ENCODE peak calls at places on chromosomes 13 and 19, in four cellular contexts. E is K562, D is A549, P is HepG2. T is an unnamed sample.

GRCh38 chr13:66210677-66211076 is 1019.5 kb downstream of the PCDH9 start:
- DNase-seq in P (no peak), E (no peak), D (peak), T (no peak)

GRCh38 chr13:111637365-111637764 is 316.9 kb downstream of the TEX29 start:
- DNase-seq in P (no peak), D (no peak), E (no peak), T (no peak)

GRCh38 chr13:76522083-76522755 is 364.0 kb downstream of the KCTD12 start:
- DNase-seq in E (no peak), P (no peak), D (no peak), T (no peak)

GRCh38 chr13:74450525-74450845 is 316.3 kb upstream of the KLF12 start:
- DNase-seq in E (no peak), P (no peak), D (no peak), T (no peak)

GRCh38 chr19:4369109-4369887 is 25.9 kb downstream of the MPND start:
- DNase-seq in P (no peak), D (no peak), E (no peak), T (peak)

GRCh38 chr13:31725841-31726240 is 13.5 kb upstream of the RXFP2 start:
- DNase-seq in P (no peak), E (no peak), D (no peak), T (no peak)

GRCh38 chr13:49298903-49299605 is 51.3 kb downstream of the CDADC1 start:
- DNase-seq in P (peak), E (no peak), D (no peak), T (peak)

GRCh38 chr19:56111601-56112312 is 9.3 kb downstream of the ZNF787 start:
- DNase-seq in D (no peak), P (peak), E (no peak), T (no peak)

GRCh38 chr19:4678881-4679379 is 8.8 kb upstream of the MYDGF start:
- DNase-seq in D (no peak), E (peak), P (no peak), T (peak)

GRCh38 chr13:31742102-31742695 is 2.9 kb downstream of the RXFP2 start:
- DNase-seq in P (peak), E (peak), D (peak), T (peak)

GRCh38 chr13:29434217-29434940 is 161.1 kb downstream of the SLC7A1 start:
- DNase-seq in D (no peak), E (no peak), P (no peak), T (no peak)

GRCh38 chr13:49571299-49572240 is 13.8 kb downstream of the RCBTB1 start:
- DNase-seq in D (no peak), P (no peak), E (no peak), T (no peak)

GRCh38 chr19:16376649-16377048 is 52.0 kb downstream of the KLF2 start:
- DNase-seq in D (peak), P (no peak), E (peak), T (peak)

GRCh38 chr19:16496613-16496983 is 404 bp downstream of the C19orf44 start:
- DNase-seq in E (no peak), P (no peak), D (no peak), T (no peak)

GRCh38 chr19:58182577-58182988 is 278 bp upstream of the ZNF274 start:
- DNase-seq in E (peak), P (no peak), D (no peak), T (no peak)

GRCh38 chr13:71772376-71772775 is 94.6 kb downstream of the DACH1 start:
- DNase-seq in P (no peak), D (no peak), E (no peak), T (no peak)

GRCh38 chr13:47598340-47598911 is 402.6 kb downstream of the SUCLA2 start:
- DNase-seq in E (no peak), P (no peak), D (no peak), T (no peak)

GRCh38 chr13:20713751-20714150 is 10.3 kb downstream of the IL17D start:
- DNase-seq in D (no peak), E (no peak), P (no peak), T (no peak)

GRCh38 chr19:36876993-36877938 is 26.6 kb downstream of the ZNF345 start:
- DNase-seq in E (no peak), P (no peak), D (no peak), T (no peak)

GRCh38 chr13:113245858-113246791 is 36.7 kb downstream of the CUL4A start:
- DNase-seq in P (peak), E (no peak), D (no peak), T (no peak)

GRCh38 chr13:80858131-80858530 is 517.2 kb upstream of the SPRY2 start:
- DNase-seq in E (no peak), P (no peak), D (no peak), T (no peak)

GRCh38 chr19:694481-695349 is 537 bp downstream of the PRSS57 start:
- DNase-seq in P (no peak), E (no peak), D (no peak), T (no peak)

GRCh38 chr13:73467103-73467502 is 408.3 kb downstream of the KLF5 start:
- DNase-seq in E (no peak), D (no peak), P (no peak), T (no peak)

GRCh38 chr19:33434886-33435705 is 61.6 kb downstream of the CEBPG start:
- DNase-seq in D (no peak), E (no peak), P (no peak), T (no peak)
- TF ChIP-seq RAD21 in D (no peak), E (no peak), P (no peak), T (no peak)

GRCh38 chr19:45404557-45405434 is at the start of gene PPP1R13L:
- DNase-seq in D (peak), P (peak), E (peak), T (no peak)
- TF ChIP-seq KDM1A in D (peak), P (peak), E (peak), T (peak)

GRCh38 chr19:20660473-20660872 is 898 bp downstream of the ZNF626 start:
- DNase-seq in E (peak), P (no peak), D (no peak), T (no peak)
- TF ChIP-seq PHF8 in E (no peak), P (no peak), D (no peak), T (no peak)

GRCh38 chr19:43751466-43752220 is 3.1 kb downstream of the SMG9 start:
- DNase-seq in P (no peak), D (no peak), E (no peak), T (no peak)

GRCh38 chr19:43754312-43754561 is 525 bp downstream of the SMG9 start:
- DNase-seq in D (no peak), P (no peak), E (no peak), T (no peak)

GRCh38 chr19:43755256-43755801 is 567 bp upstream of the SMG9 start:
- DNase-seq in E (peak), D (peak), P (no peak), T (no peak)

GRCh38 chr19:43752287-43752875 is 2.4 kb downstream of the SMG9 start:
- DNase-seq in D (no peak), P (no peak), E (no peak), T (no peak)

DNA sequence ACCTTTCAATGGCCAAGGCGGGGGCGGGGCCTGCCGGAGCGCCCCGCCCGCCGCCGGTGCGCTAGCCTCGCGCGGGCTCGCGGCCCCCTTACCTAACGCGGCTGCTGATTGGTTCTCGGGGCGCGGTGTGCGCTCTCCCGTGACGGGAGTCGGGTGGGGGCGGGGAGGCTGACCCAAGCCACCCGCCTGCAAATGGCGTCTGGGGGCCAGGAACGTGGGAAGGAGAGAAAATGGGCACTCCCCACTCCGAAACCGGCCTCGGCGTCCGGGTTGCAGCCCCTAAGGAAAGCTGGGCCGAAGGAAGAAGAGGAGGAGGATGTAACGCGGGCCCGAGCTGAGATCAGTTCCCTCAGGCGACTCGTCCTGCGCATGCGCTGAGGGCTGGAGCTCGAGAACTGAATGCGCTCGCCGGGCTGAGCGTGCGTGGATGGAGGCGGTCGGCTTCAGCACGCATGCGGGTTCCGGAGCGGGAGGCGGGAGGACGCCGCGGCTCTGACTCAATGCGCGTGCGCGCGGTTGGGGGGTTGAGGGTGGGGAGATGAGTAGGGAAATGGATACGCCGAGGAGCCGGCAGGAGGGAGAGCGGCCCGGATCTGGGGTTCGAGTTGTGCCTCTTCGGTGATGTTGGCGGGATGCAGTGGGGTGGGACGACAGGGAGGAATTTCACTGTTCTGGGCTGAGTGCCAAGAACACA is at the start of gene SMG9:
- DNase-seq in D (peak), P (peak), E (peak), T (peak)
- TF ChIP-seq RAD21 in D (no peak), P (no peak), E (no peak), T (no peak)

GRCh38 chr19:45976180-45976579 is 2.5 kb upstream of the NOVA2 start:
- DNase-seq in E (no peak), P (no peak), D (no peak), T (no peak)

GRCh38 chr19:45975296-45975695 is 1.6 kb upstream of the NOVA2 start:
- DNase-seq in D (no peak), E (no peak), P (no peak), T (no peak)

GRCh38 chr19:45981350-45981749 is 7.7 kb upstream of the NOVA2 start:
- DNase-seq in P (no peak), D (no peak), E (no peak), T (peak)

GRCh38 chr19:45973564-45974338 is at the start of gene NOVA2:
- DNase-seq in E (peak), P (no peak), D (peak), T (peak)

GRCh38 chr19:45978156-45978555 is 4.5 kb upstream of the NOVA2 start:
- DNase-seq in P (no peak), E (no peak), D (no peak), T (no peak)
- TF ChIP-seq KDM1A in P (no peak), E (no peak), D (no peak), T (no peak)

DNA sequence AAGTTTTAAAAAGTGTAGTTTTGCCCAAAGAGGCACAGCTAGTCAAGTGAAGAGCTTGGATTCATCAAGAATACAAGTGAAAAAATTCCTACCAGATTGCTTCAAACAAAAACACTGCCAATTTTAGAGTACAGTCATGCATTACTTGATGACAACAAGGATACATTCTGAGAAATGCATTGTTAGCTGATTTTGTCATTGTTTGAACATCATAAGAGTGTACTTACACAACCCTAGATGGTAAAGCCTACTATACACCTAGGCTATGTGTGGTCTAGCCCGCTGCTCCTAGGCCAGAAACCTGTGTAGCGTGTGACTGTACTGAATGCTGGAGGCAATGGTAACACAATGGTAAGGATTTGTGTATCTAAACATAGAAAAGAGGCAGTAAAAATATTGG is 41.1 kb downstream of the TMTC4 start:
- DNase-seq in E (no peak), D (no peak), P (peak), T (no peak)
- TF ChIP-seq PHF8 in E (no peak), D (no peak), P (no peak), T (no peak)

GRCh38 chr13:101202590-101202989 is 213.7 kb downstream of the NALCN start:
- DNase-seq in E (no peak), D (no peak), P (no peak), T (peak)

GRCh38 chr13:101204270-101205011 is 211.9 kb downstream of the NALCN start:
- DNase-seq in D (no peak), E (no peak), P (no peak), T (no peak)

GRCh38 chr13:101210774-101211173 is 205.5 kb downstream of the NALCN start:
- DNase-seq in D (no peak), P (no peak), E (no peak), T (no peak)

GRCh38 chr13:101209206-101209893 is 207.0 kb downstream of the NALCN start:
- DNase-seq in E (no peak), P (no peak), D (no peak), T (no peak)

DNA sequence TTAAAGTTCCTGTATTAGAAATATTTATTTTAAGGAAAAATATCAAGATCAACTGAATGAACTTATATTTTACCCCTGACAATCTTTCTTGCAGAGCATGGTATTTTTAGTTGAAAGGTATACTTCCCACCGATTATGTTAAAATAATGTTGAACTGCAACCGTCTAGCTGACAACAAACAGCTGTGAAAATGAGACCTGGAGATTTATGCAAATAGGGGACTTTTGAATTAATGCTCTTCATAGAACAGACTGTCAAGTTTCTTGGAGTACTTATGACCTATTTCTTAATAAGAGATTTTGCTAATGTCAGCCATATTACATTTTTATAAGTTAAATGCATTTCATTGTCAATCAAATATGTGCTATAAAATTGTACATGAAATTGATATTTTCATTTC is 210.9 kb downstream of the NALCN start:
- DNase-seq in P (no peak), D (no peak), E (no peak), T (no peak)
- TF ChIP-seq RAD21 in P (no peak), D (no peak), E (no peak), T (no peak)

T was measured in H1.